ENCODE peak calls at places on chromosomes 6 and 20, in six cellular contexts. G is prostate gland, E is A549, B is breast epithelium, Z is spleen, U is GM12892. D is an unnamed sample.

GRCh38 chr6:150038202-150038830 is 13.0 kb upstream of the RAET1L start:
- DNase-seq in G (no peak), E (no peak), B (peak), Z (no peak), U (no peak), D (no peak)

GRCh38 chr6:133740784-133741183 is 148.1 kb upstream of the TCF21 start:
- DNase-seq in G (no peak), E (no peak), B (no peak), Z (no peak), U (no peak), D (no peak)

GRCh38 chr6:90338409-90338808 is 41.8 kb upstream of the BACH2 start:
- DNase-seq in G (no peak), E (no peak), B (no peak), Z (no peak), U (no peak), D (no peak)

GRCh38 chr20:18985551-18985950 is 172.0 kb downstream of the SCP2D1 start:
- DNase-seq in G (no peak), E (no peak), B (no peak), Z (no peak), U (no peak), D (no peak)

GRCh38 chr6:104711371-104711770 is 148.3 kb downstream of the HACE1 start:
- DNase-seq in G (no peak), E (peak), B (no peak), Z (no peak), U (no peak), D (no peak)

GRCh38 chr20:39282619-39283092 is 320.5 kb downstream of the DHX35 start:
- DNase-seq in G (peak), E (no peak), B (no peak), Z (no peak), U (no peak), D (no peak)

GRCh38 chr6:15501806-15502450 is 160.9 kb downstream of the DTNBP1 start:
- DNase-seq in G (no peak), E (no peak), B (no peak), Z (no peak), U (no peak), D (no peak)

GRCh38 chr20:53681352-53682212 is 87.9 kb upstream of the ZNF217 start:
- DNase-seq in G (no peak), E (no peak), B (no peak), Z (no peak), U (no peak), D (peak)

GRCh38 chr6:47111685-47112084 is 69.6 kb upstream of the ADGRF1 start:
- DNase-seq in G (no peak), E (peak), B (no peak), Z (no peak), U (no peak), D (no peak)

GRCh38 chr6:142570221-142570671 is 268.4 kb downstream of the ADGRG6 start:
- DNase-seq in G (peak), E (no peak), B (peak), Z (no peak), U (no peak), D (peak)

GRCh38 chr20:33076662-33077398 is 2.6 kb upstream of the BPIFB4 start:
- DNase-seq in G (no peak), E (no peak), B (no peak), Z (peak), U (no peak), D (no peak)

GRCh38 chr6:90217621-90218496 is 78.8 kb downstream of the BACH2 start:
- DNase-seq in G (no peak), E (peak), B (no peak), Z (no peak), U (no peak), D (peak)

GRCh38 chr6:116779569-116780164 is 14.1 kb upstream of the FAM162B start:
- DNase-seq in G (no peak), E (peak), B (no peak), Z (no peak), U (no peak), D (no peak)

GRCh38 chr6:96058094-96058493 is 42.3 kb downstream of the FUT9 start:
- DNase-seq in G (no peak), E (no peak), B (no peak), Z (no peak), U (no peak), D (no peak)

GRCh38 chr6:132414332-132414731 is 13.1 kb upstream of the MOXD1 start:
- DNase-seq in G (no peak), E (no peak), B (no peak), Z (no peak), U (no peak), D (no peak)

GRCh38 chr6:151241853-151242252 is 2.1 kb downstream of the AKAP12 start:
- DNase-seq in G (no peak), E (no peak), B (no peak), Z (no peak), U (no peak), D (no peak)

GRCh38 chr6:144195671-144196070 is 45.4 kb downstream of the STX11 start:
- DNase-seq in G (no peak), E (peak), B (no peak), Z (no peak), U (no peak), D (no peak)

GRCh38 chr20:62845818-62846527 is 15.6 kb downstream of the TCFL5 start:
- DNase-seq in G (no peak), E (no peak), B (no peak), Z (no peak), U (no peak), D (no peak)

GRCh38 chr6:31401403-31401802 is 2.0 kb upstream of the MICA start:
- DNase-seq in G (peak), E (peak), B (peak), Z (no peak), U (no peak), D (peak)
- TF ChIP-seq POLR2A in G (peak), E (no peak), B (no peak), Z (no peak), U (no peak), D (no peak)

GRCh38 chr6:11270030-11271027 is 37.9 kb upstream of the NEDD9 start:
- DNase-seq in G (no peak), E (peak), B (no peak), Z (no peak), U (no peak), D (no peak)
- TF ChIP-seq POLR2A in G (no peak), E (no peak), B (no peak), Z (no peak), U (no peak), D (no peak)

DNA sequence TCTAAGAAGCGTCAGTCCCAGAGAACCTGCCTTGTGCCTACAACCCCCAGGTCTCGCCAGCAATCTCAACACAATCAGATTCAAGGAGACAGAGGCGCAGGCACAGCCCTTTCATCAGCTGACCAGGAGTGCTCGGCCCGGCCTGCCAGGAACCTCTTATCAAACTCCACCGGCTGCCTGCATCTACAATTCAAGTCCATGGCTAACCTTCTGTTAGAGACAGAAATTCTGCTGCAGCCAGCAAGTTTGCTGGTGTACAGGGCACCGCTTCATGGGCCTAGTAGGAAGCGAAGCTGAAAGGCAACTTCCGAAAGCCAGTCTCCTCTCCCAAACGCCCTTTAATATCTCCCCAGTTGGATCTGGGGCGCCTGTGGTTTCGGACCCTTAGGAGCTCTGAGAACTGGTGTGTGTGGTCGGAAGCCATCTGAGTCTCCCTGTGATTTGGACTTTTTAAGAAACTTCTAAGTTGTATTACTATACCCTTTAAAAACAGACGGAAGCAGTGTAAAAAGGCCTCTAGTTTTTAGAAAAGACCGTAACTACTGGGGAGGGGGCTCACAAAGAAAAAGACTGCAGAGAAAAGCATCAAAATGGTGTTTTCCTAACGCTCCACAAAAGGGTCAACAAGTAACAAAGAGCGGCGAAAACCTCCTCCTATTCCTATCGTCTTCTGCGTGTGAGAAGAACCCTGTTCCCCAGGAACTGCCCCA is 1.7 kb downstream of the EZR start:
- DNase-seq in G (peak), E (peak), B (no peak), Z (peak), U (no peak), D (peak)
- TF ChIP-seq POLR2A in G (peak), E (no peak), B (no peak), Z (peak), U (no peak), D (peak)

GRCh38 chr20:37385176-37385575 is 39.2 kb downstream of the SRC start:
- DNase-seq in G (no peak), E (no peak), B (no peak), Z (peak), U (no peak), D (no peak)

GRCh38 chr20:37387519-37388269 is 41.8 kb downstream of the SRC start:
- DNase-seq in G (no peak), E (no peak), B (no peak), Z (peak), U (no peak), D (no peak)

GRCh38 chr20:37385659-37386504 is 39.9 kb downstream of the SRC start:
- DNase-seq in G (no peak), E (no peak), B (no peak), Z (peak), U (no peak), D (no peak)

GRCh38 chr20:37384683-37385174 is 38.8 kb downstream of the SRC start:
- DNase-seq in G (no peak), E (peak), B (peak), Z (peak), U (peak), D (peak)

GRCh38 chr20:37386505-37387201 is 40.7 kb downstream of the SRC start:
- DNase-seq in G (no peak), E (peak), B (no peak), Z (peak), U (no peak), D (no peak)
- TF ChIP-seq POLR2A in G (no peak), E (no peak), B (no peak), Z (no peak), U (no peak), D (no peak)

GRCh38 chr20:61251529-61252393 is at the start of gene CDH4:
- DNase-seq in G (no peak), E (peak), B (no peak), Z (no peak), U (no peak), D (no peak)
- TF ChIP-seq POLR2A in G (no peak), E (peak), B (no peak), Z (no peak), U (no peak), D (no peak)

DNA sequence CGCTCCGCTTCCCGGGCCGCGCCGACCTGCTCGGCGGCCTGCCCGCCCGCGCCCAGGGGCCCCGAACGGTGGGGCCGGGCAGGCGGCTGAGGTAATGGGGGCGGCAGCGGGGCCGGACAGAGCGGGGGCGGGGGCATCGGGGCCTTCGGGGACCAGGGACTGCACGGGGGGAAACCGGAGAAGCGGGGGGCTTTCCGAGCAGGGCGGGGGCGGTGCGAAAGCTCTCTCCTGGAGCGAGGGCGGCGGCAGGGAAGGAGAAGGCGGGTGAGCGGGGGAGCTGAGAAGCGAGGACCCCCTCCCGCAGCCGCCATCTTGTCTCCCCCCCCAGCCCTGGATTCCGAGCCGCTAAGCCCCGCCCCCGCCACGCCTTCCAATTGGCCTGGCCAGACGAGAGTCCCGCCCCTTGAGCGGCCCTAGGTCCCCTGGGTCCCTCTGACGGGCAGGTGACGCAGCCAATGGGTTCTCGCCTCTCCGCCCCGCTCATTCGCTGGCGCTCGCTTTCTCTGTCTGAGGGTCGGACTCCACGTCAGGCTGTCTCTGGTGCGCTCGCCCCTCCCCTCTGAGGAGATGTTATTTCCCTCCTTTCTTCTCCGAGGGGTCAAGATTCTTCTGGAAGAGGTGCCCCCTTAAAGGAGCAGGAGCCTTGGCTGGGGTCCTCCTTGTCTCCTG is 470 bp downstream of the BRPF3 start:
- DNase-seq in G (peak), E (peak), B (peak), Z (peak), U (peak), D (peak)
- TF ChIP-seq POLR2A in G (peak), E (peak), B (peak), Z (no peak), U (peak), D (no peak)

GRCh38 chr6:147345902-147346301 is 141.7 kb downstream of the STXBP5 start:
- DNase-seq in G (no peak), E (no peak), B (no peak), Z (no peak), U (no peak), D (no peak)

GRCh38 chr6:147347882-147348214 is 143.6 kb downstream of the STXBP5 start:
- DNase-seq in G (no peak), E (no peak), B (no peak), Z (no peak), U (no peak), D (no peak)

GRCh38 chr6:147341486-147341885 is 137.3 kb downstream of the STXBP5 start:
- DNase-seq in G (no peak), E (no peak), B (no peak), Z (no peak), U (no peak), D (no peak)

GRCh38 chr6:147347179-147347881 is 143.1 kb downstream of the STXBP5 start:
- DNase-seq in G (no peak), E (no peak), B (no peak), Z (no peak), U (no peak), D (no peak)
- TF ChIP-seq POLR2A in G (no peak), E (no peak), B (no peak), Z (no peak), U (no peak), D (no peak)